ENCODE peak calls at places on chromosomes 12 and 14, in eight cellular contexts. R is GM23248, L is body of pancreas, E is astrocyte, F is upper lobe of left lung, T is ovary, V is IMR-90, W is MG63. G is an unnamed sample.

GRCh38 chr12:6089041-6089823 is 35.2 kb downstream of the VWF start:
- DNase-seq in T (no peak), E (peak; percentile 62), F (no peak), R (peak; percentile 84), L (peak; percentile 18), W (peak; percentile 19), V (peak; percentile 52), G (no peak)

GRCh38 chr14:70585221-70585620 is 15.2 kb downstream of the MED6 start:
- DNase-seq in E (no peak), R (peak; percentile 10), W (no peak), L (no peak), V (peak; percentile 7), F (no peak), T (no peak), G (peak; percentile 10)

GRCh38 chr12:12408265-12408690 is 51.4 kb downstream of the BORCS5 start:
- DNase-seq in E (no peak), W (no peak), V (no peak), F (no peak), R (no peak), T (no peak), L (no peak), G (peak; percentile 13)

GRCh38 chr12:67141405-67142018 is 127.6 kb upstream of the CAND1 start:
- DNase-seq in W (no peak), T (no peak), L (no peak), V (no peak), R (no peak), F (no peak), E (no peak), G (no peak)

GRCh38 chr12:64825143-64826011 is 930 bp downstream of the TBC1D30 start:
- DNase-seq in T (no peak), L (no peak), F (peak; percentile 75), E (no peak), W (no peak), R (no peak), V (no peak), G (no peak)

GRCh38 chr12:11729439-11730150 is 80.1 kb downstream of the ETV6 start:
- DNase-seq in W (no peak), T (no peak), E (no peak), V (no peak), L (no peak), F (no peak), R (no peak), G (no peak)

GRCh38 chr14:101743701-101744100 is 17.8 kb upstream of the PPP2R5C start:
- DNase-seq in L (no peak), F (no peak), R (no peak), E (no peak), V (no peak), W (no peak), T (no peak), G (no peak)

GRCh38 chr14:79044894-79045624 is 874.9 kb downstream of the NRXN3 start:
- DNase-seq in T (no peak), W (peak; percentile 30), F (no peak), V (peak; percentile 88), E (peak; percentile 91), R (peak; percentile 87), L (no peak), G (peak; percentile 17)

GRCh38 chr12:112025808-112026375 is 12.7 kb downstream of the ERP29 start:
- DNase-seq in E (no peak), R (peak; percentile 12), L (no peak), W (no peak), V (no peak), F (no peak), T (no peak), G (no peak)

GRCh38 chr12:73629893-73630872 is 907.5 kb upstream of the ATXN7L3B start:
- DNase-seq in E (no peak), R (no peak), F (no peak), L (no peak), W (no peak), V (no peak), T (no peak), G (no peak)

GRCh38 chr12:6285532-6286306 is 24.8 kb upstream of the PLEKHG6 start:
- DNase-seq in W (peak; percentile 32), V (peak; percentile 89), E (no peak), T (no peak), R (peak; percentile 49), F (no peak), L (no peak), G (no peak)

GRCh38 chr12:2578191-2578590 is 216.6 kb upstream of the FKBP4 start:
- DNase-seq in E (no peak), L (no peak), V (no peak), R (no peak), F (no peak), W (no peak), T (no peak), G (no peak)

GRCh38 chr12:48890657-48891418 is 25.2 kb upstream of the RND1 start:
- DNase-seq in V (peak; percentile 62), T (peak; percentile 84), R (peak; percentile 87), E (peak; percentile 31), F (peak; percentile 95), L (peak; percentile 83), W (peak; percentile 68), G (peak; percentile 88)
- H3K4me3 ChIP-seq in V (peak overlapping the region; percentile 20), T (peak overlapping the region; percentile 22), R (peak overlapping the region; percentile 64), E (peak overlapping the region; percentile 8), F (no peak overlapping the region), L (no peak overlapping the region), W (no peak overlapping the region), G (no peak overlapping the region)

GRCh38 chr12:16350682-16351081 is 3.2 kb downstream of the MGST1 start:
- DNase-seq in T (no peak), R (peak; percentile 96), F (no peak), W (peak; percentile 79), V (peak; percentile 97), L (peak; percentile 39), E (peak; percentile 97), G (no peak)
- H3K4me3 ChIP-seq in T (no peak overlapping the region), R (peak overlapping the region; percentile 86), F (no peak overlapping the region), W (no peak overlapping the region), V (no peak overlapping the region), L (no peak overlapping the region), E (no peak overlapping the region), G (no peak overlapping the region)

GRCh38 chr14:63045612-63046320 is 508 bp upstream of the KCNH5 start:
- DNase-seq in F (peak; percentile 83), V (peak; percentile 40), E (peak; percentile 39), R (peak; percentile 36), T (peak; percentile 9), L (peak; percentile 21), W (peak; percentile 52), G (no peak)
- H3K4me3 ChIP-seq in F (no peak overlapping the region), V (peak overlapping the region; percentile 48), E (peak overlapping the region; percentile 52), R (peak overlapping the region; percentile 22), T (no peak overlapping the region), L (no peak overlapping the region), W (peak overlapping the region; percentile 45), G (no peak overlapping the region)

GRCh38 chr12:132154341-132154761 is 10.1 kb downstream of the NOC4L start:
- DNase-seq in V (no peak), E (no peak), W (no peak), L (no peak), T (no peak), R (no peak), F (no peak), G (no peak)
- H3K4me3 ChIP-seq in V (no peak overlapping the region), E (no peak overlapping the region), W (no peak overlapping the region), L (no peak overlapping the region), T (no peak overlapping the region), R (no peak overlapping the region), F (no peak overlapping the region), G (no peak overlapping the region)

G was measured in SJCRH30.